ENCODE peak calls at places on chromosomes 13 and 19, in seven cellular contexts. One of them, this sample, is unnamed. For H3K9me3, the result is how much of the 10 kb centered on the place peaks cover.

GRCh38 chr19:29574518-29574917 is 31.6 kb upstream of the POP4 start:
- DNase-seq in psoas muscle: no peak
- DNase-seq in HCT116: no peak
- DNase-seq in lung: no peak
- DNase-seq in breast epithelium: no peak
- DNase-seq in upper lobe of right lung: no peak
- DNase-seq in ascending aorta: no peak
- DNase-seq in this sample: no peak

GRCh38 chr19:50323782-50324133 is 5.4 kb downstream of the KCNC3 start:
- DNase-seq in psoas muscle: no peak
- DNase-seq in HCT116: no peak
- DNase-seq in lung: no peak
- DNase-seq in breast epithelium: no peak
- DNase-seq in upper lobe of right lung: no peak
- DNase-seq in ascending aorta: no peak
- DNase-seq in this sample: no peak

GRCh38 chr13:21046203-21046602 is 15.2 kb downstream of the LATS2 start:
- DNase-seq in psoas muscle: no peak
- DNase-seq in HCT116: no peak
- DNase-seq in lung: no peak
- DNase-seq in breast epithelium: no peak
- DNase-seq in upper lobe of right lung: no peak
- DNase-seq in ascending aorta: no peak
- DNase-seq in this sample: no peak

GRCh38 chr19:53906211-53907192 is 2.6 kb upstream of the CACNG7 start:
- DNase-seq in psoas muscle: peak
- DNase-seq in HCT116: no peak
- DNase-seq in lung: peak
- DNase-seq in breast epithelium: no peak
- DNase-seq in upper lobe of right lung: peak
- DNase-seq in ascending aorta: no peak
- DNase-seq in this sample: no peak

GRCh38 chr13:110628477-110628793 is 13.1 kb downstream of the NAXD start:
- DNase-seq in psoas muscle: no peak
- DNase-seq in HCT116: no peak
- DNase-seq in lung: no peak
- DNase-seq in breast epithelium: no peak
- DNase-seq in upper lobe of right lung: no peak
- DNase-seq in ascending aorta: no peak
- DNase-seq in this sample: no peak

GRCh38 chr13:101516262-101516661 is 63.8 kb downstream of the ITGBL1 start:
- DNase-seq in psoas muscle: no peak
- DNase-seq in HCT116: no peak
- DNase-seq in lung: no peak
- DNase-seq in breast epithelium: no peak
- DNase-seq in upper lobe of right lung: no peak
- DNase-seq in ascending aorta: no peak
- DNase-seq in this sample: no peak

GRCh38 chr13:22357132-22357531 is 686.3 kb downstream of the FGF9 start:
- DNase-seq in psoas muscle: no peak
- DNase-seq in HCT116: no peak
- DNase-seq in lung: no peak
- DNase-seq in breast epithelium: no peak
- DNase-seq in upper lobe of right lung: no peak
- DNase-seq in ascending aorta: no peak
- DNase-seq in this sample: no peak

GRCh38 chr13:30805132-30805537 is 69.8 kb downstream of the ALOX5AP start:
- DNase-seq in psoas muscle: no peak
- DNase-seq in HCT116: no peak
- DNase-seq in lung: no peak
- DNase-seq in breast epithelium: no peak
- DNase-seq in upper lobe of right lung: no peak
- DNase-seq in ascending aorta: no peak
- DNase-seq in this sample: peak

GRCh38 chr19:34186205-34186604 is 13.9 kb downstream of the LSM14A start:
- DNase-seq in psoas muscle: no peak
- DNase-seq in HCT116: no peak
- DNase-seq in lung: no peak
- DNase-seq in breast epithelium: no peak
- DNase-seq in upper lobe of right lung: no peak
- DNase-seq in ascending aorta: no peak
- DNase-seq in this sample: no peak

GRCh38 chr13:86464193-86464592 is 665.0 kb upstream of the SLITRK6 start:
- DNase-seq in psoas muscle: no peak
- DNase-seq in HCT116: no peak
- DNase-seq in lung: no peak
- DNase-seq in breast epithelium: no peak
- DNase-seq in upper lobe of right lung: no peak
- DNase-seq in ascending aorta: no peak
- DNase-seq in this sample: no peak
- TF ChIP-seq CTCF in psoas muscle: no peak
- TF ChIP-seq CTCF in HCT116: peak
- TF ChIP-seq CTCF in lung: no peak
- TF ChIP-seq CTCF in breast epithelium: no peak
- TF ChIP-seq CTCF in upper lobe of right lung: no peak
- TF ChIP-seq CTCF in ascending aorta: no peak
- TF ChIP-seq CTCF in this sample: no peak

GRCh38 chr19:58296086-58296485 is 9.1 kb upstream of the ERVK3-1 start:
- DNase-seq in psoas muscle: no peak
- DNase-seq in HCT116: no peak
- DNase-seq in lung: no peak
- DNase-seq in breast epithelium: no peak
- DNase-seq in upper lobe of right lung: no peak
- DNase-seq in ascending aorta: no peak
- DNase-seq in this sample: no peak

GRCh38 chr19:58294743-58295374 is 10.3 kb upstream of the ERVK3-1 start:
- DNase-seq in psoas muscle: no peak
- DNase-seq in HCT116: no peak
- DNase-seq in lung: no peak
- DNase-seq in breast epithelium: no peak
- DNase-seq in upper lobe of right lung: no peak
- DNase-seq in ascending aorta: no peak
- DNase-seq in this sample: no peak

DNA sequence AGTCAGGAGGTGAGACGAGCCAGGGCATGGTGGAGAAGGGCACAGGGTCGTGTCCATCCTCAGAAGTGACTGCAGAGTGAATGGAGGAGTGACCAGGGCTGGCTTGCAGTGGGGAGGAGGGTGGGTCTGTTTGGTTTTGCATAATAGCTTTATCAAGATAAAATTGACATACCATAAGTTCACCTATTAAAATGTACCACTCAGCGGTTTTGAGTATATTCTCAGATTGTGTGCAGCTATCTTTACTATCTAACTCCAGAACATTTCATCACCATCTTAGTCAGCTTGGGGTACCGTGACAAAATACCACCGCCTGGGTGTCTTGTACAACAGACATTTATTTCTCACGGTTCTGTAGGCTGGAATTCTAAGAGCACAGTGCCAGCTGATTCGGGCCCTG is 13.2 kb downstream of the ZNF8 start:
- DNase-seq in psoas muscle: no peak
- DNase-seq in HCT116: no peak
- DNase-seq in lung: no peak
- DNase-seq in breast epithelium: no peak
- DNase-seq in upper lobe of right lung: no peak
- DNase-seq in ascending aorta: no peak
- DNase-seq in this sample: no peak
- H3K9me3 ChIP-seq in psoas muscle: half or more
- H3K9me3 ChIP-seq in HCT116: under half
- H3K9me3 ChIP-seq in lung: under half
- H3K9me3 ChIP-seq in breast epithelium: under half
- H3K9me3 ChIP-seq in upper lobe of right lung: under half
- H3K9me3 ChIP-seq in ascending aorta: under half
- H3K9me3 ChIP-seq in this sample: under half

DNA sequence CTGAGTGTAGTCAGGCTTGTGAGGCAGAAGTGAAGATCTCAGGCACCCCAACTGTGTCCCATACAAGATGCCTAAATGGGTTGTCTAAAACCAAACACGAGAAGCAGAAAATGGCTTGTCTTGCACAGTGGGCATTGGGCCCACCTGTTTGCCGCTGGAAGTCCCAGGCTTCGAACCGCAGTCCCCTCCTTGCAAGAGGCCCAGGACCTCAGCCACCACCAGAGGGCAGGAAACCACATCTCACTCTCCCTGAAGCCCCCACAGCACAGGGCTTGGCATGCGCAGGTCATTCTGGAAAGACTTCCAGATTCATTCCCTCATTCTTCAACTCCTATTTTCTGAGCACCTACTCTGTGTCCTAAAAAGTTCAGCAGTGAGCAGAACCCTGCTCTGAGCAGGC is 973.7 kb downstream of the UQCRFS1 start:
- DNase-seq in psoas muscle: no peak
- DNase-seq in HCT116: no peak
- DNase-seq in lung: no peak
- DNase-seq in breast epithelium: no peak
- DNase-seq in upper lobe of right lung: no peak
- DNase-seq in ascending aorta: no peak
- DNase-seq in this sample: no peak
- TF ChIP-seq CTCF in psoas muscle: no peak
- TF ChIP-seq CTCF in HCT116: no peak
- TF ChIP-seq CTCF in lung: no peak
- TF ChIP-seq CTCF in breast epithelium: no peak
- TF ChIP-seq CTCF in upper lobe of right lung: no peak
- TF ChIP-seq CTCF in ascending aorta: no peak
- TF ChIP-seq CTCF in this sample: no peak

DNA sequence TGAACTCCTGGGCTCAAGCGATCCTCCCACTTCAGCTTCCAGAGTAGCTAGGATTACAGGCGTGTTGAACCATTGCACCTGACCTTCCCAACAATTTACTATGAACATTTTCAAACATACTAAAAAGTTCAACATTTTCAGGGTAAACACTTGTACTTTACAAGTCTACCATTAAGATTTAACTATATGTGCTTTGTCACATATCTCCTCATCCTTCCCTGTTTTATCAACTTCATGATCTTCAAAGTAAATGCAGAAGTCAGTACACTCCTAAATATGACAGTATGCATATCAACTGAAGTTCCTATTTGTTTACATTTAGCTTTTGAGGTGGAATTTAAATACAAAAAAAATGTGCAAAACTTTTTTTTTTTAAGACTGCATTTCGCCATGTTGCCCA is 18.6 kb downstream of the LNX2 start:
- DNase-seq in psoas muscle: no peak
- DNase-seq in HCT116: no peak
- DNase-seq in lung: no peak
- DNase-seq in breast epithelium: no peak
- DNase-seq in upper lobe of right lung: no peak
- DNase-seq in ascending aorta: no peak
- DNase-seq in this sample: no peak
- H3K9me3 ChIP-seq in psoas muscle: under half
- H3K9me3 ChIP-seq in HCT116: under half
- H3K9me3 ChIP-seq in lung: under half
- H3K9me3 ChIP-seq in breast epithelium: under half
- H3K9me3 ChIP-seq in upper lobe of right lung: under half
- H3K9me3 ChIP-seq in ascending aorta: under half
- H3K9me3 ChIP-seq in this sample: under half

GRCh38 chr19:44071824-44072542 is at the start of gene ZNF284:
- DNase-seq in psoas muscle: peak
- DNase-seq in HCT116: no peak
- DNase-seq in lung: peak
- DNase-seq in breast epithelium: peak
- DNase-seq in upper lobe of right lung: peak
- DNase-seq in ascending aorta: peak
- DNase-seq in this sample: peak
- TF ChIP-seq CTCF in psoas muscle: no peak
- TF ChIP-seq CTCF in HCT116: no peak
- TF ChIP-seq CTCF in lung: no peak
- TF ChIP-seq CTCF in breast epithelium: no peak
- TF ChIP-seq CTCF in upper lobe of right lung: no peak
- TF ChIP-seq CTCF in ascending aorta: no peak
- TF ChIP-seq CTCF in this sample: no peak

DNA sequence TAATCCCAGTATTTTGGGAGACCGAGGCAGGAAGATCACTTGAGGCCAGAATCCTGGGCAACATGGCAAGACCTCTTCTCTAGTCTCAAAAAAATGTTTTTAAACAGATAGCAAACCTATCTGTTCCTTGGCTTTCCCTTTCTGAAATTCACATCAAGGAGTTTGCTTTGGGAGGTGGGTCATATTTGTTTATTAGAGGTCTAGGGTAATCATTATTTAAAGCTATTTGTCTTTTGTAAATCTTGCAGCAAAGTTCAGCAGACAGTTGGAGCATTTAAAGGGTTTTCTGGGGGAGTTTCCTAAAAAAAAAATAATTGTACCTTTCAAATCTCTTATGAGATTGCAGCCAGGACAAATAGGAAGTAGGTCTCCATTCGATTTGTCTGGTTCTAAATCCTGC is 17.5 kb downstream of the PPP5C start:
- DNase-seq in psoas muscle: no peak
- DNase-seq in HCT116: no peak
- DNase-seq in lung: no peak
- DNase-seq in breast epithelium: no peak
- DNase-seq in upper lobe of right lung: no peak
- DNase-seq in ascending aorta: no peak
- DNase-seq in this sample: no peak
- H3K9me3 ChIP-seq in psoas muscle: under half
- H3K9me3 ChIP-seq in HCT116: under half
- H3K9me3 ChIP-seq in lung: under half
- H3K9me3 ChIP-seq in breast epithelium: under half
- H3K9me3 ChIP-seq in upper lobe of right lung: under half
- H3K9me3 ChIP-seq in ascending aorta: under half
- H3K9me3 ChIP-seq in this sample: under half

GRCh38 chr19:39842693-39843435 is 3.3 kb downstream of the FBL start:
- DNase-seq in psoas muscle: no peak
- DNase-seq in HCT116: no peak
- DNase-seq in lung: no peak
- DNase-seq in breast epithelium: no peak
- DNase-seq in upper lobe of right lung: no peak
- DNase-seq in ascending aorta: no peak
- DNase-seq in this sample: no peak
- TF ChIP-seq CTCF in psoas muscle: no peak
- TF ChIP-seq CTCF in HCT116: no peak
- TF ChIP-seq CTCF in lung: no peak
- TF ChIP-seq CTCF in breast epithelium: no peak
- TF ChIP-seq CTCF in upper lobe of right lung: no peak
- TF ChIP-seq CTCF in ascending aorta: no peak
- TF ChIP-seq CTCF in this sample: no peak

This sample was measured in right atrium auricular region.